ENCODE peak calls at places on chromosomes 7 and 10, in eight cellular contexts. One of them, this sample, is unnamed.

GRCh38 chr10:70274643-70275042 is 9.2 kb downstream of the NPFFR1 start:
- DNase-seq in Right ventricle myocardium superior: no peak
- DNase-seq in stimulated activated CD4-positive, alpha-beta T cell treated with anti-CD3 and anti-CD28 coated beads, Interleukin-2, amount 100 ng/mL, for 48 hours: no peak
- DNase-seq in sigmoid colon: peak
- DNase-seq in fibroblast of mammary gland: peak
- DNase-seq in GM12865: no peak
- DNase-seq in head of caudate nucleus: peak
- DNase-seq in lower lobe of right lung: no peak
- DNase-seq in this sample: peak

GRCh38 chr10:103919648-103920025 is 1.7 kb upstream of the STN1 start:
- DNase-seq in sigmoid colon: no peak
- DNase-seq in stimulated activated CD4-positive, alpha-beta T cell treated with anti-CD3 and anti-CD28 coated beads, Interleukin-2, amount 100 ng/mL, for 48 hours: no peak
- DNase-seq in GM12865: no peak
- DNase-seq in fibroblast of mammary gland: no peak
- DNase-seq in head of caudate nucleus: no peak
- DNase-seq in Right ventricle myocardium superior: no peak
- DNase-seq in lower lobe of right lung: no peak
- DNase-seq in this sample: no peak

GRCh38 chr10:124436191-124436638 is 13.6 kb downstream of the NKX1-2 start:
- DNase-seq in sigmoid colon: peak
- DNase-seq in fibroblast of mammary gland: no peak
- DNase-seq in GM12865: peak
- DNase-seq in lower lobe of right lung: no peak
- DNase-seq in head of caudate nucleus: no peak
- DNase-seq in stimulated activated CD4-positive, alpha-beta T cell treated with anti-CD3 and anti-CD28 coated beads, Interleukin-2, amount 100 ng/mL, for 48 hours: no peak
- DNase-seq in Right ventricle myocardium superior: no peak
- DNase-seq in this sample: no peak

GRCh38 chr10:47164126-47164799 is 135.7 kb upstream of the GDF10 start:
- DNase-seq in GM12865: no peak
- DNase-seq in sigmoid colon: no peak
- DNase-seq in Right ventricle myocardium superior: no peak
- DNase-seq in stimulated activated CD4-positive, alpha-beta T cell treated with anti-CD3 and anti-CD28 coated beads, Interleukin-2, amount 100 ng/mL, for 48 hours: no peak
- DNase-seq in fibroblast of mammary gland: peak
- DNase-seq in lower lobe of right lung: no peak
- DNase-seq in head of caudate nucleus: no peak
- DNase-seq in this sample: peak

GRCh38 chr7:91850455-91850854 is 30.0 kb downstream of the MTERF1 start:
- DNase-seq in head of caudate nucleus: no peak
- DNase-seq in stimulated activated CD4-positive, alpha-beta T cell treated with anti-CD3 and anti-CD28 coated beads, Interleukin-2, amount 100 ng/mL, for 48 hours: no peak
- DNase-seq in Right ventricle myocardium superior: no peak
- DNase-seq in sigmoid colon: no peak
- DNase-seq in fibroblast of mammary gland: peak
- DNase-seq in GM12865: no peak
- DNase-seq in lower lobe of right lung: no peak
- DNase-seq in this sample: no peak

GRCh38 chr7:81330108-81330507 is 411.3 kb upstream of the SEMA3C start:
- DNase-seq in lower lobe of right lung: no peak
- DNase-seq in head of caudate nucleus: no peak
- DNase-seq in sigmoid colon: no peak
- DNase-seq in GM12865: no peak
- DNase-seq in fibroblast of mammary gland: no peak
- DNase-seq in Right ventricle myocardium superior: no peak
- DNase-seq in stimulated activated CD4-positive, alpha-beta T cell treated with anti-CD3 and anti-CD28 coated beads, Interleukin-2, amount 100 ng/mL, for 48 hours: no peak
- DNase-seq in this sample: no peak

GRCh38 chr10:46016811-46017210 is 13.6 kb downstream of the NCOA4 start:
- DNase-seq in sigmoid colon: no peak
- DNase-seq in stimulated activated CD4-positive, alpha-beta T cell treated with anti-CD3 and anti-CD28 coated beads, Interleukin-2, amount 100 ng/mL, for 48 hours: no peak
- DNase-seq in head of caudate nucleus: no peak
- DNase-seq in lower lobe of right lung: no peak
- DNase-seq in Right ventricle myocardium superior: no peak
- DNase-seq in fibroblast of mammary gland: no peak
- DNase-seq in GM12865: no peak
- DNase-seq in this sample: no peak

GRCh38 chr10:4766449-4766848 is 59.6 kb upstream of the AKR1E2 start:
- DNase-seq in sigmoid colon: no peak
- DNase-seq in GM12865: no peak
- DNase-seq in stimulated activated CD4-positive, alpha-beta T cell treated with anti-CD3 and anti-CD28 coated beads, Interleukin-2, amount 100 ng/mL, for 48 hours: no peak
- DNase-seq in lower lobe of right lung: no peak
- DNase-seq in Right ventricle myocardium superior: no peak
- DNase-seq in fibroblast of mammary gland: peak
- DNase-seq in head of caudate nucleus: no peak
- DNase-seq in this sample: peak

GRCh38 chr10:70505908-70506307 is 27.3 kb downstream of the PALD1 start:
- DNase-seq in sigmoid colon: no peak
- DNase-seq in GM12865: no peak
- DNase-seq in head of caudate nucleus: no peak
- DNase-seq in stimulated activated CD4-positive, alpha-beta T cell treated with anti-CD3 and anti-CD28 coated beads, Interleukin-2, amount 100 ng/mL, for 48 hours: no peak
- DNase-seq in fibroblast of mammary gland: no peak
- DNase-seq in Right ventricle myocardium superior: no peak
- DNase-seq in lower lobe of right lung: no peak
- DNase-seq in this sample: no peak

GRCh38 chr10:79055892-79056291 is 12.9 kb upstream of the ZMIZ1 start:
- DNase-seq in stimulated activated CD4-positive, alpha-beta T cell treated with anti-CD3 and anti-CD28 coated beads, Interleukin-2, amount 100 ng/mL, for 48 hours: no peak
- DNase-seq in GM12865: no peak
- DNase-seq in Right ventricle myocardium superior: no peak
- DNase-seq in head of caudate nucleus: no peak
- DNase-seq in fibroblast of mammary gland: no peak
- DNase-seq in sigmoid colon: peak
- DNase-seq in lower lobe of right lung: peak
- DNase-seq in this sample: no peak

GRCh38 chr10:74738985-74739567 is 87.3 kb upstream of the KAT6B start:
- DNase-seq in head of caudate nucleus: no peak
- DNase-seq in Right ventricle myocardium superior: no peak
- DNase-seq in sigmoid colon: no peak
- DNase-seq in stimulated activated CD4-positive, alpha-beta T cell treated with anti-CD3 and anti-CD28 coated beads, Interleukin-2, amount 100 ng/mL, for 48 hours: no peak
- DNase-seq in GM12865: peak
- DNase-seq in fibroblast of mammary gland: peak
- DNase-seq in lower lobe of right lung: no peak
- DNase-seq in this sample: no peak

GRCh38 chr7:128393526-128394330 is 16.1 kb downstream of the IMPDH1 start:
- DNase-seq in lower lobe of right lung: no peak
- DNase-seq in head of caudate nucleus: no peak
- DNase-seq in sigmoid colon: no peak
- DNase-seq in Right ventricle myocardium superior: no peak
- DNase-seq in GM12865: no peak
- DNase-seq in fibroblast of mammary gland: no peak
- DNase-seq in stimulated activated CD4-positive, alpha-beta T cell treated with anti-CD3 and anti-CD28 coated beads, Interleukin-2, amount 100 ng/mL, for 48 hours: no peak
- DNase-seq in this sample: no peak

GRCh38 chr7:51428226-51428887 is 111.7 kb upstream of the COBL start:
- DNase-seq in fibroblast of mammary gland: peak
- DNase-seq in stimulated activated CD4-positive, alpha-beta T cell treated with anti-CD3 and anti-CD28 coated beads, Interleukin-2, amount 100 ng/mL, for 48 hours: no peak
- DNase-seq in sigmoid colon: no peak
- DNase-seq in Right ventricle myocardium superior: no peak
- DNase-seq in head of caudate nucleus: no peak
- DNase-seq in lower lobe of right lung: no peak
- DNase-seq in GM12865: no peak
- DNase-seq in this sample: no peak

GRCh38 chr10:26879744-26880143 is 19.0 kb upstream of the ABI1 start:
- DNase-seq in Right ventricle myocardium superior: no peak
- DNase-seq in head of caudate nucleus: no peak
- DNase-seq in stimulated activated CD4-positive, alpha-beta T cell treated with anti-CD3 and anti-CD28 coated beads, Interleukin-2, amount 100 ng/mL, for 48 hours: no peak
- DNase-seq in lower lobe of right lung: peak
- DNase-seq in GM12865: no peak
- DNase-seq in sigmoid colon: no peak
- DNase-seq in fibroblast of mammary gland: no peak
- DNase-seq in this sample: no peak

GRCh38 chr7:121337398-121337797 is 8.6 kb downstream of the WNT16 start:
- DNase-seq in lower lobe of right lung: no peak
- DNase-seq in sigmoid colon: no peak
- DNase-seq in stimulated activated CD4-positive, alpha-beta T cell treated with anti-CD3 and anti-CD28 coated beads, Interleukin-2, amount 100 ng/mL, for 48 hours: no peak
- DNase-seq in GM12865: peak
- DNase-seq in Right ventricle myocardium superior: no peak
- DNase-seq in fibroblast of mammary gland: no peak
- DNase-seq in head of caudate nucleus: no peak
- DNase-seq in this sample: peak

GRCh38 chr7:120856198-120856597 is 1.7 kb downstream of the TSPAN12 start:
- DNase-seq in Right ventricle myocardium superior: no peak
- DNase-seq in stimulated activated CD4-positive, alpha-beta T cell treated with anti-CD3 and anti-CD28 coated beads, Interleukin-2, amount 100 ng/mL, for 48 hours: no peak
- DNase-seq in fibroblast of mammary gland: no peak
- DNase-seq in head of caudate nucleus: no peak
- DNase-seq in GM12865: peak
- DNase-seq in lower lobe of right lung: no peak
- DNase-seq in sigmoid colon: no peak
- DNase-seq in this sample: peak

GRCh38 chr10:130515670-130516069 is 379.5 kb downstream of the GLRX3 start:
- DNase-seq in GM12865: no peak
- DNase-seq in sigmoid colon: no peak
- DNase-seq in stimulated activated CD4-positive, alpha-beta T cell treated with anti-CD3 and anti-CD28 coated beads, Interleukin-2, amount 100 ng/mL, for 48 hours: no peak
- DNase-seq in lower lobe of right lung: no peak
- DNase-seq in head of caudate nucleus: no peak
- DNase-seq in fibroblast of mammary gland: no peak
- DNase-seq in Right ventricle myocardium superior: no peak
- DNase-seq in this sample: no peak

GRCh38 chr7:6430271-6430940 is 17.3 kb downstream of the DAGLB start:
- DNase-seq in Right ventricle myocardium superior: no peak
- DNase-seq in lower lobe of right lung: no peak
- DNase-seq in fibroblast of mammary gland: peak
- DNase-seq in GM12865: no peak
- DNase-seq in head of caudate nucleus: peak
- DNase-seq in stimulated activated CD4-positive, alpha-beta T cell treated with anti-CD3 and anti-CD28 coated beads, Interleukin-2, amount 100 ng/mL, for 48 hours: no peak
- DNase-seq in sigmoid colon: no peak
- DNase-seq in this sample: peak

GRCh38 chr7:142811154-142811737 is 40.5 kb downstream of the PRSS2 start:
- DNase-seq in sigmoid colon: no peak
- DNase-seq in fibroblast of mammary gland: peak
- DNase-seq in Right ventricle myocardium superior: no peak
- DNase-seq in head of caudate nucleus: no peak
- DNase-seq in lower lobe of right lung: no peak
- DNase-seq in GM12865: peak
- DNase-seq in stimulated activated CD4-positive, alpha-beta T cell treated with anti-CD3 and anti-CD28 coated beads, Interleukin-2, amount 100 ng/mL, for 48 hours: no peak
- DNase-seq in this sample: peak

GRCh38 chr7:44685723-44686122 is 62.9 kb upstream of the ZMIZ2 start:
- DNase-seq in fibroblast of mammary gland: peak
- DNase-seq in lower lobe of right lung: no peak
- DNase-seq in Right ventricle myocardium superior: no peak
- DNase-seq in sigmoid colon: no peak
- DNase-seq in head of caudate nucleus: no peak
- DNase-seq in stimulated activated CD4-positive, alpha-beta T cell treated with anti-CD3 and anti-CD28 coated beads, Interleukin-2, amount 100 ng/mL, for 48 hours: no peak
- DNase-seq in GM12865: no peak
- DNase-seq in this sample: no peak

GRCh38 chr7:139212133-139212532 is 18.9 kb upstream of the UBN2 start:
- DNase-seq in head of caudate nucleus: no peak
- DNase-seq in fibroblast of mammary gland: no peak
- DNase-seq in lower lobe of right lung: no peak
- DNase-seq in GM12865: no peak
- DNase-seq in sigmoid colon: no peak
- DNase-seq in stimulated activated CD4-positive, alpha-beta T cell treated with anti-CD3 and anti-CD28 coated beads, Interleukin-2, amount 100 ng/mL, for 48 hours: no peak
- DNase-seq in Right ventricle myocardium superior: no peak
- DNase-seq in this sample: no peak

GRCh38 chr7:139758388-139758787 is 19.4 kb downstream of the HIPK2 start:
- DNase-seq in GM12865: no peak
- DNase-seq in Right ventricle myocardium superior: no peak
- DNase-seq in stimulated activated CD4-positive, alpha-beta T cell treated with anti-CD3 and anti-CD28 coated beads, Interleukin-2, amount 100 ng/mL, for 48 hours: no peak
- DNase-seq in sigmoid colon: no peak
- DNase-seq in head of caudate nucleus: no peak
- DNase-seq in lower lobe of right lung: no peak
- DNase-seq in fibroblast of mammary gland: no peak
- DNase-seq in this sample: no peak

GRCh38 chr7:17931069-17931468 is 9.2 kb downstream of the SNX13 start:
- DNase-seq in Right ventricle myocardium superior: no peak
- DNase-seq in GM12865: no peak
- DNase-seq in stimulated activated CD4-positive, alpha-beta T cell treated with anti-CD3 and anti-CD28 coated beads, Interleukin-2, amount 100 ng/mL, for 48 hours: no peak
- DNase-seq in fibroblast of mammary gland: no peak
- DNase-seq in sigmoid colon: no peak
- DNase-seq in head of caudate nucleus: no peak
- DNase-seq in lower lobe of right lung: no peak
- DNase-seq in this sample: no peak

GRCh38 chr10:15789793-15790525 is 70.2 kb upstream of the ITGA8 start:
- DNase-seq in GM12865: no peak
- DNase-seq in head of caudate nucleus: no peak
- DNase-seq in fibroblast of mammary gland: peak
- DNase-seq in stimulated activated CD4-positive, alpha-beta T cell treated with anti-CD3 and anti-CD28 coated beads, Interleukin-2, amount 100 ng/mL, for 48 hours: no peak
- DNase-seq in lower lobe of right lung: no peak
- DNase-seq in Right ventricle myocardium superior: no peak
- DNase-seq in sigmoid colon: no peak
- DNase-seq in this sample: peak

GRCh38 chr10:102652170-102652926 is 8.1 kb downstream of the TRIM8 start:
- DNase-seq in GM12865: peak
- DNase-seq in stimulated activated CD4-positive, alpha-beta T cell treated with anti-CD3 and anti-CD28 coated beads, Interleukin-2, amount 100 ng/mL, for 48 hours: no peak
- DNase-seq in fibroblast of mammary gland: no peak
- DNase-seq in head of caudate nucleus: no peak
- DNase-seq in sigmoid colon: no peak
- DNase-seq in Right ventricle myocardium superior: peak
- DNase-seq in lower lobe of right lung: no peak
- DNase-seq in this sample: no peak

GRCh38 chr7:7889791-7890568 is 78.6 kb upstream of the GLCCI1 start:
- DNase-seq in Right ventricle myocardium superior: no peak
- DNase-seq in GM12865: no peak
- DNase-seq in lower lobe of right lung: no peak
- DNase-seq in fibroblast of mammary gland: no peak
- DNase-seq in head of caudate nucleus: no peak
- DNase-seq in sigmoid colon: no peak
- DNase-seq in stimulated activated CD4-positive, alpha-beta T cell treated with anti-CD3 and anti-CD28 coated beads, Interleukin-2, amount 100 ng/mL, for 48 hours: no peak
- DNase-seq in this sample: no peak

GRCh38 chr10:75776738-75777504 is 345.5 kb downstream of the LRMDA start:
- DNase-seq in fibroblast of mammary gland: no peak
- DNase-seq in sigmoid colon: no peak
- DNase-seq in Right ventricle myocardium superior: no peak
- DNase-seq in stimulated activated CD4-positive, alpha-beta T cell treated with anti-CD3 and anti-CD28 coated beads, Interleukin-2, amount 100 ng/mL, for 48 hours: no peak
- DNase-seq in lower lobe of right lung: no peak
- DNase-seq in head of caudate nucleus: no peak
- DNase-seq in GM12865: no peak
- DNase-seq in this sample: no peak

GRCh38 chr10:102773986-102774385 is 30.2 kb downstream of the WBP1L start:
- DNase-seq in head of caudate nucleus: no peak
- DNase-seq in Right ventricle myocardium superior: peak
- DNase-seq in stimulated activated CD4-positive, alpha-beta T cell treated with anti-CD3 and anti-CD28 coated beads, Interleukin-2, amount 100 ng/mL, for 48 hours: no peak
- DNase-seq in lower lobe of right lung: no peak
- DNase-seq in sigmoid colon: no peak
- DNase-seq in fibroblast of mammary gland: peak
- DNase-seq in GM12865: peak
- DNase-seq in this sample: no peak

GRCh38 chr7:29194594-29195417 is at the start of gene CHN2:
- DNase-seq in lower lobe of right lung: peak
- DNase-seq in fibroblast of mammary gland: peak
- DNase-seq in sigmoid colon: peak
- DNase-seq in head of caudate nucleus: peak
- DNase-seq in stimulated activated CD4-positive, alpha-beta T cell treated with anti-CD3 and anti-CD28 coated beads, Interleukin-2, amount 100 ng/mL, for 48 hours: peak
- DNase-seq in GM12865: peak
- DNase-seq in Right ventricle myocardium superior: peak
- DNase-seq in this sample: peak

GRCh38 chr10:14645239-14645960 is 129.3 kb downstream of the FAM107B start:
- DNase-seq in sigmoid colon: no peak
- DNase-seq in stimulated activated CD4-positive, alpha-beta T cell treated with anti-CD3 and anti-CD28 coated beads, Interleukin-2, amount 100 ng/mL, for 48 hours: no peak
- DNase-seq in head of caudate nucleus: no peak
- DNase-seq in fibroblast of mammary gland: no peak
- DNase-seq in lower lobe of right lung: no peak
- DNase-seq in GM12865: peak
- DNase-seq in Right ventricle myocardium superior: no peak
- DNase-seq in this sample: no peak

GRCh38 chr7:156111-157007 is 36.0 kb upstream of the FAM20C start:
- DNase-seq in sigmoid colon: no peak
- DNase-seq in lower lobe of right lung: peak
- DNase-seq in stimulated activated CD4-positive, alpha-beta T cell treated with anti-CD3 and anti-CD28 coated beads, Interleukin-2, amount 100 ng/mL, for 48 hours: no peak
- DNase-seq in GM12865: no peak
- DNase-seq in Right ventricle myocardium superior: no peak
- DNase-seq in fibroblast of mammary gland: no peak
- DNase-seq in head of caudate nucleus: no peak
- DNase-seq in this sample: no peak

GRCh38 chr7:148963583-148964509 is 64.5 kb downstream of the PDIA4 start:
- DNase-seq in stimulated activated CD4-positive, alpha-beta T cell treated with anti-CD3 and anti-CD28 coated beads, Interleukin-2, amount 100 ng/mL, for 48 hours: no peak
- DNase-seq in head of caudate nucleus: no peak
- DNase-seq in Right ventricle myocardium superior: no peak
- DNase-seq in GM12865: no peak
- DNase-seq in fibroblast of mammary gland: peak
- DNase-seq in sigmoid colon: no peak
- DNase-seq in lower lobe of right lung: no peak
- DNase-seq in this sample: peak

GRCh38 chr10:99844433-99844955 is 62.1 kb downstream of the ABCC2 start:
- DNase-seq in lower lobe of right lung: no peak
- DNase-seq in fibroblast of mammary gland: no peak
- DNase-seq in GM12865: no peak
- DNase-seq in head of caudate nucleus: no peak
- DNase-seq in stimulated activated CD4-positive, alpha-beta T cell treated with anti-CD3 and anti-CD28 coated beads, Interleukin-2, amount 100 ng/mL, for 48 hours: no peak
- DNase-seq in Right ventricle myocardium superior: no peak
- DNase-seq in sigmoid colon: no peak
- DNase-seq in this sample: no peak

GRCh38 chr10:22684707-22685106 is 29.7 kb downstream of the PIP4K2A start:
- DNase-seq in lower lobe of right lung: no peak
- DNase-seq in head of caudate nucleus: no peak
- DNase-seq in GM12865: peak
- DNase-seq in sigmoid colon: no peak
- DNase-seq in stimulated activated CD4-positive, alpha-beta T cell treated with anti-CD3 and anti-CD28 coated beads, Interleukin-2, amount 100 ng/mL, for 48 hours: no peak
- DNase-seq in fibroblast of mammary gland: peak
- DNase-seq in Right ventricle myocardium superior: no peak
- DNase-seq in this sample: peak

This sample was measured in foreskin fibroblast.